ENCODE peak calls at places on chromosomes 12 and 14, in nine cellular contexts. Z, P, L, E, J, B, G, D and C are unnamed samples.

GRCh38 chr14:51446771-51447170 is 204.9 kb upstream of the FRMD6 start:
- DNase-seq in Z (no peak), P (no peak), L (no peak), E (no peak), J (no peak), B (no peak), G (no peak), D (no peak), C (no peak)

GRCh38 chr12:53659609-53660008 is 16.3 kb downstream of the ATP5MC2 start:
- DNase-seq in Z (no peak), P (peak; percentile 63), L (no peak), E (no peak), J (no peak), B (no peak), G (no peak), D (no peak), C (no peak)

GRCh38 chr12:113207621-113208040 is 13.6 kb upstream of the TPCN1 start:
- DNase-seq in Z (no peak), P (no peak), L (peak; percentile 38), E (peak; percentile 59), J (no peak), B (no peak), G (no peak), D (no peak), C (no peak)

GRCh38 chr12:48192861-48193260 is 9.4 kb downstream of the CCDC184 start:
- DNase-seq in Z (no peak), P (no peak), L (no peak), E (no peak), J (no peak), B (no peak), G (no peak), D (no peak), C (no peak)

GRCh38 chr12:16347391-16348298 is at the start of gene MGST1:
- DNase-seq in Z (no peak), P (peak; percentile 39), L (no peak), E (no peak), J (no peak), B (peak; percentile 41), G (peak; percentile 65), D (peak; percentile 72), C (peak; percentile 26)

GRCh38 chr14:62162998-62163589 is 400.9 kb downstream of the SNAPC1 start:
- DNase-seq in Z (no peak), P (peak; percentile 27), L (peak; percentile 20), E (no peak), J (peak; percentile 90), B (peak; percentile 16), G (peak; percentile 60), D (peak; percentile 26), C (peak; percentile 17)

GRCh38 chr14:74955229-74955999 is at the start of gene PGF:
- DNase-seq in Z (no peak), P (no peak), L (peak; percentile 28), E (peak; percentile 48), J (peak; percentile 87), B (peak; percentile 65), G (peak; percentile 67), D (peak; percentile 68), C (peak; percentile 63)

GRCh38 chr12:122435186-122435585 is 12.7 kb upstream of the CLIP1 start:
- DNase-seq in Z (no peak), P (no peak), L (no peak), E (no peak), J (no peak), B (no peak), G (no peak), D (no peak), C (no peak)

GRCh38 chr12:128259556-128260070 is 7.4 kb upstream of the TMEM132C start:
- DNase-seq in Z (no peak), P (no peak), L (peak; percentile 6), E (no peak), J (no peak), B (no peak), G (no peak), D (no peak), C (no peak)

GRCh38 chr12:46790066-46790465 is 35.7 kb downstream of the SLC38A4 start:
- DNase-seq in Z (no peak), P (no peak), L (no peak), E (no peak), J (no peak), B (no peak), G (no peak), D (no peak), C (no peak)

GRCh38 chr14:32201196-32201815 is 539 bp upstream of the RNU6-7 start:
- DNase-seq in Z (peak; percentile 60), P (peak; percentile 52), L (peak; percentile 71), E (peak; percentile 87), J (peak; percentile 84), B (peak; percentile 97), G (peak; percentile 74), D (peak; percentile 87), C (peak; percentile 34)

GRCh38 chr12:123530683-123531082 is 2.8 kb downstream of the RILPL1 start:
- DNase-seq in Z (no peak), P (no peak), L (no peak), E (no peak), J (no peak), B (no peak), G (no peak), D (no peak), C (no peak)